ENCODE peak calls at places on chromosomes 5 and 9, in ten cellular contexts. W is activated T-cell treated with anti-CD3 and anti-CD28 coated beads for 1 hour; U is AG08395; G is WTC11; Q is HuH-7.5; L is lower lobe of right lung; F is activated CD4-positive, alpha-beta T cell treated with anti-CD3 and anti-CD28 coated beads, Interleukin-2, amount 50 U/mL, for 48 hours; X is NCI-H1092 treated with DMSO at 0.1 percent for 48 hours; P is HuH-7; O is stimulated activated naive CD4-positive, alpha-beta T cell. E is an unnamed sample.
A peak's percentile ranks its signal among the peaks of the same experiment; 100 is the strongest.

GRCh38 chr5:33423018-33423630 is 17.6 kb upstream of the TARS1 start:
- DNase-seq in W (no peak), U (peak; percentile 25), G (no peak), Q (no peak), L (no peak), F (no peak), X (peak; percentile 10), P (no peak), O (no peak), E (no peak)

GRCh38 chr5:174690256-174690655 is 34.1 kb upstream of the MSX2 start:
- DNase-seq in W (no peak), U (no peak), G (peak; percentile 31), Q (no peak), L (no peak), F (no peak), X (no peak), P (no peak), O (no peak), E (no peak)

GRCh38 chr9:70352802-70353201 is 61.7 kb downstream of the KLF9 start:
- DNase-seq in W (no peak), U (peak; percentile 18), G (no peak), Q (no peak), L (no peak), F (no peak), X (peak; percentile 49), P (no peak), O (peak; percentile 23), E (no peak)

GRCh38 chr5:134833340-134834032 is 12.3 kb upstream of the C5orf24 start:
- DNase-seq in W (no peak), U (no peak), G (no peak), Q (no peak), L (no peak), F (no peak), X (no peak), P (no peak), O (no peak), E (no peak)

GRCh38 chr5:37812365-37812764 is 27.5 kb downstream of the GDNF start:
- DNase-seq in W (no peak), U (peak; percentile 37), G (no peak), Q (no peak), L (no peak), F (no peak), X (no peak), P (no peak), O (no peak), E (no peak)

GRCh38 chr5:71693828-71694427 is 25.1 kb upstream of the CARTPT start:
- DNase-seq in W (no peak), U (no peak), G (peak; percentile 26), Q (peak; percentile 43), L (no peak), F (no peak), X (peak; percentile 4), P (peak; percentile 57), O (no peak), E (no peak)

GRCh38 chr5:138092301-138092700 is 8.5 kb downstream of the WNT8A start:
- DNase-seq in W (no peak), U (no peak), G (no peak), Q (no peak), L (no peak), F (no peak), X (no peak), P (no peak), O (no peak), E (no peak)

GRCh38 chr5:7869474-7870136 is 657 bp downstream of the MTRR start:
- DNase-seq in W (no peak), U (peak; percentile 17), G (no peak), Q (no peak), L (peak; percentile 55), F (peak; percentile 37), X (peak; percentile 18), P (no peak), O (peak; percentile 61), E (no peak)

GRCh38 chr9:99690573-99690972 is 131.1 kb upstream of the NR4A3 start:
- DNase-seq in W (no peak), U (no peak), G (no peak), Q (no peak), L (no peak), F (no peak), X (peak; percentile 66), P (no peak), O (no peak), E (no peak)

GRCh38 chr5:116084231-116084630 is 594 bp upstream of the COMMD10 start:
- DNase-seq in W (peak; percentile 5), U (peak; percentile 13), G (no peak), Q (peak; percentile 29), L (no peak), F (peak; percentile 36), X (no peak), P (no peak), O (peak; percentile 68), E (no peak)

GRCh38 chr9:135479469-135480052 is at the start of gene PPP1R26:
- DNase-seq in W (no peak), U (no peak), G (no peak), Q (no peak), L (peak; percentile 60), F (no peak), X (no peak), P (no peak), O (no peak), E (no peak)

GRCh38 chr5:10528056-10528816 is 35.6 kb upstream of the ANKRD33B start:
- DNase-seq in W (no peak), U (peak; percentile 60), G (no peak), Q (no peak), L (no peak), F (no peak), X (no peak), P (no peak), O (no peak), E (no peak)

GRCh38 chr5:105982526-105982925 is 1688.2 kb downstream of the EFNA5 start:
- DNase-seq in W (no peak), U (no peak), G (peak; percentile 11), Q (no peak), L (no peak), F (no peak), X (no peak), P (no peak), O (no peak), E (no peak)

GRCh38 chr9:113168809-113169208 is 18.0 kb downstream of the SLC31A2 start:
- DNase-seq in W (no peak), U (no peak), G (no peak), Q (no peak), L (no peak), F (no peak), X (no peak), P (no peak), O (no peak), E (no peak)

GRCh38 chr5:315488-316209 is 5.9 kb upstream of the AHRR start:
- DNase-seq in W (no peak), U (no peak), G (no peak), Q (no peak), L (no peak), F (no peak), X (no peak), P (no peak), O (no peak), E (no peak)

GRCh38 chr9:73806876-73807275 is 655.2 kb downstream of the ANXA1 start:
- DNase-seq in W (no peak), U (no peak), G (no peak), Q (no peak), L (no peak), F (no peak), X (no peak), P (no peak), O (no peak), E (no peak)

GRCh38 chr5:122846051-122846567 is 696 bp downstream of the SNX24 start:
- DNase-seq in W (no peak), U (peak; percentile 53), G (no peak), Q (peak; percentile 31), L (no peak), F (no peak), X (peak; percentile 3), P (peak; percentile 22), O (no peak), E (no peak)

GRCh38 chr5:10702040-10702629 is 58.9 kb downstream of the DAP start:
- DNase-seq in W (no peak), U (peak; percentile 79), G (no peak), Q (no peak), L (no peak), F (no peak), X (no peak), P (no peak), O (no peak), E (peak; percentile 88)

GRCh38 chr5:179455320-179455719 is 95.0 kb upstream of the RUFY1 start:
- DNase-seq in W (no peak), U (no peak), G (no peak), Q (no peak), L (no peak), F (no peak), X (no peak), P (no peak), O (no peak), E (no peak)

GRCh38 chr5:124651663-124652513 is 94.6 kb downstream of the ZNF608 start:
- DNase-seq in W (no peak), U (peak; percentile 82), G (peak; percentile 81), Q (peak; percentile 51), L (peak; percentile 81), F (peak; percentile 6), X (peak; percentile 76), P (peak; percentile 80), O (peak; percentile 10), E (peak; percentile 93)

GRCh38 chr5:150544606-150545219 is 36.8 kb downstream of the NDST1 start:
- DNase-seq in W (peak; percentile 41), U (peak; percentile 81), G (peak; percentile 94), Q (peak; percentile 86), L (peak; percentile 86), F (peak; percentile 72), X (peak; percentile 27), P (peak; percentile 86), O (peak; percentile 24), E (no peak)

GRCh38 chr9:37555786-37556185 is 20.4 kb downstream of the FBXO10 start:
- DNase-seq in W (no peak), U (peak; percentile 20), G (no peak), Q (no peak), L (no peak), F (no peak), X (no peak), P (no peak), O (no peak), E (no peak)

GRCh38 chr9:95116002-95116819 is 201.3 kb downstream of the FANCC start:
- DNase-seq in W (no peak), U (no peak), G (no peak), Q (no peak), L (no peak), F (no peak), X (no peak), P (peak; percentile 64), O (no peak), E (no peak)

GRCh38 chr5:144177548-144177947 is 6.9 kb downstream of the KCTD16 start:
- DNase-seq in W (no peak), U (no peak), G (no peak), Q (no peak), L (no peak), F (no peak), X (no peak), P (no peak), O (no peak), E (no peak)

GRCh38 chr9:33698267-33698666 is 97.1 kb upstream of the PRSS3 start:
- DNase-seq in W (no peak), U (no peak), G (no peak), Q (no peak), L (no peak), F (no peak), X (no peak), P (no peak), O (no peak), E (no peak)